ENCODE peak calls at places on chromosomes 7 and 10, in nine cellular contexts. J, F, M, O, S, X, R, W and Z are unnamed samples.

GRCh38 chr10:18504161-18504560 is 147.2 kb downstream of the NSUN6 start:
- DNase-seq in J (no peak), F (no peak), M (no peak), O (no peak), S (no peak), X (no peak), R (no peak), W (no peak), Z (no peak)

GRCh38 chr7:120931243-120931642 is 19.3 kb upstream of the ING3 start:
- DNase-seq in J (no peak), F (no peak), M (no peak), O (no peak), S (peak), X (no peak), R (no peak), W (no peak), Z (no peak)

GRCh38 chr10:90787906-90788491 is 69.8 kb downstream of the HTR7 start:
- DNase-seq in J (no peak), F (no peak), M (peak), O (peak), S (peak), X (no peak), R (peak), W (peak), Z (no peak)

GRCh38 chr10:61869772-61870520 is 31.6 kb upstream of the ARID5B start:
- DNase-seq in J (no peak), F (no peak), M (no peak), O (no peak), S (peak), X (no peak), R (peak), W (no peak), Z (no peak)

GRCh38 chr7:74379938-74380337 is 73.8 kb upstream of the GTF2IRD1 start:
- DNase-seq in J (no peak), F (no peak), M (no peak), O (no peak), S (no peak), X (no peak), R (no peak), W (no peak), Z (no peak)

GRCh38 chr10:62384057-62384446 is 9.9 kb downstream of the ZNF365 start:
- DNase-seq in J (no peak), F (peak), M (no peak), O (no peak), S (peak), X (no peak), R (peak), W (peak), Z (no peak)

GRCh38 chr10:11838298-11838852 is 15.2 kb downstream of the PROSER2 start:
- DNase-seq in J (no peak), F (no peak), M (no peak), O (no peak), S (no peak), X (no peak), R (no peak), W (no peak), Z (no peak)

GRCh38 chr10:21724695-21725371 is 190.8 kb downstream of the MLLT10 start:
- DNase-seq in J (peak), F (no peak), M (peak), O (peak), S (peak), X (peak), R (peak), W (peak), Z (peak)

GRCh38 chr10:61835069-61835908 is 66.2 kb upstream of the ARID5B start:
- DNase-seq in J (peak), F (no peak), M (no peak), O (no peak), S (peak), X (no peak), R (no peak), W (peak), Z (no peak)

GRCh38 chr7:45888993-45889366 is 692 bp downstream of the IGFBP1 start:
- DNase-seq in J (no peak), F (no peak), M (no peak), O (no peak), S (peak), X (no peak), R (no peak), W (no peak), Z (no peak)

GRCh38 chr7:98315318-98315993 is 34.0 kb downstream of the BRI3 start:
- DNase-seq in J (no peak), F (no peak), M (no peak), O (no peak), S (no peak), X (no peak), R (no peak), W (peak), Z (no peak)

GRCh38 chr7:93231264-93231663 is 902 bp upstream of the VPS50 start:
- DNase-seq in J (no peak), F (no peak), M (peak), O (no peak), S (peak), X (no peak), R (no peak), W (no peak), Z (no peak)

GRCh38 chr10:123614888-123615287 is 51.3 kb upstream of the GPR26 start:
- DNase-seq in J (peak), F (peak), M (no peak), O (peak), S (peak), X (peak), R (peak), W (peak), Z (peak)

GRCh38 chr7:135736586-135737305 is 8.8 kb upstream of the SLC13A4 start:
- DNase-seq in J (no peak), F (no peak), M (no peak), O (no peak), S (no peak), X (no peak), R (no peak), W (no peak), Z (no peak)

GRCh38 chr10:110045772-110046171 is 38.0 kb downstream of the ADD3 start:
- DNase-seq in J (no peak), F (no peak), M (no peak), O (no peak), S (no peak), X (no peak), R (no peak), W (no peak), Z (no peak)

GRCh38 chr7:140358024-140358770 is 40.1 kb downstream of the SLC37A3 start:
- DNase-seq in J (no peak), F (peak), M (no peak), O (no peak), S (no peak), X (no peak), R (no peak), W (no peak), Z (no peak)

GRCh38 chr7:12069757-12070156 is 141.3 kb upstream of the TMEM106B start:
- DNase-seq in J (no peak), F (no peak), M (no peak), O (no peak), S (peak), X (no peak), R (no peak), W (no peak), Z (no peak)

GRCh38 chr10:43199684-43200537 is 61.7 kb downstream of the CSGALNACT2 start:
- DNase-seq in J (no peak), F (no peak), M (no peak), O (no peak), S (no peak), X (peak), R (no peak), W (no peak), Z (no peak)

GRCh38 chr7:127628445-127628844 is 10.5 kb upstream of the PAX4 start:
- DNase-seq in J (no peak), F (no peak), M (no peak), O (no peak), S (no peak), X (no peak), R (no peak), W (no peak), Z (no peak)

GRCh38 chr10:15316877-15317464 is 54.1 kb downstream of the FAM171A1 start:
- DNase-seq in J (no peak), F (no peak), M (no peak), O (no peak), S (no peak), X (no peak), R (no peak), W (no peak), Z (no peak)

GRCh38 chr7:127983804-127984332 is 47.4 kb downstream of the LRRC4 start:
- DNase-seq in J (no peak), F (no peak), M (no peak), O (no peak), S (peak), X (no peak), R (no peak), W (no peak), Z (no peak)

GRCh38 chr10:29703276-29703675 is 68.5 kb upstream of the SVIL start:
- DNase-seq in J (no peak), F (no peak), M (no peak), O (no peak), S (no peak), X (no peak), R (no peak), W (no peak), Z (no peak)

GRCh38 chr10:75209325-75210192 is 1.0 kb upstream of the VDAC2 start:
- DNase-seq in J (peak), F (peak), M (peak), O (peak), S (peak), X (peak), R (peak), W (peak), Z (no peak)

GRCh38 chr7:184768-185264 is 7.6 kb upstream of the FAM20C start:
- DNase-seq in J (no peak), F (no peak), M (no peak), O (no peak), S (no peak), X (no peak), R (peak), W (no peak), Z (no peak)

GRCh38 chr10:72729528-72729927 is 37.6 kb downstream of the MCU start:
- DNase-seq in J (no peak), F (no peak), M (no peak), O (peak), S (no peak), X (no peak), R (no peak), W (peak), Z (no peak)

GRCh38 chr7:138029126-138029525 is 27.2 kb upstream of the CREB3L2 start:
- DNase-seq in J (no peak), F (no peak), M (no peak), O (no peak), S (no peak), X (no peak), R (no peak), W (no peak), Z (no peak)

GRCh38 chr7:27145884-27146401 is 1.6 kb downstream of the HOXA6 start:
- DNase-seq in J (no peak), F (no peak), M (no peak), O (no peak), S (no peak), X (no peak), R (no peak), W (no peak), Z (no peak)

GRCh38 chr10:132688580-132689420 is 97.1 kb downstream of the NKX6-2 start:
- DNase-seq in J (no peak), F (no peak), M (no peak), O (no peak), S (no peak), X (no peak), R (no peak), W (no peak), Z (no peak)

GRCh38 chr10:101561068-101561915 is 26.8 kb downstream of the POLL start:
- DNase-seq in J (no peak), F (no peak), M (no peak), O (no peak), S (no peak), X (no peak), R (no peak), W (no peak), Z (no peak)

GRCh38 chr7:82633592-82633991 is 190.0 kb upstream of the CACNA2D1 start:
- DNase-seq in J (no peak), F (no peak), M (no peak), O (no peak), S (no peak), X (no peak), R (no peak), W (no peak), Z (no peak)

GRCh38 chr7:133976140-133976539 is 151.0 kb upstream of the LRGUK start:
- DNase-seq in J (no peak), F (no peak), M (no peak), O (no peak), S (no peak), X (no peak), R (no peak), W (no peak), Z (no peak)

GRCh38 chr10:49222170-49222569 is 34.0 kb upstream of the TMEM273 start:
- DNase-seq in J (no peak), F (no peak), M (no peak), O (no peak), S (peak), X (no peak), R (no peak), W (no peak), Z (no peak)